ENCODE peak calls at places on chromosome 1, in four cellular contexts. F is CD8-positive, alpha-beta T cell; B is progenitor cell of endocrine pancreas; Z is stimulated activated CD8-positive, alpha-beta memory T cell treated with anti-CD3 and anti-CD28 coated beads, Interleukin-15, amount 100 ng/mL, for 24 hours. R is an unnamed sample.

GRCh38 chr1:84259989-84260388 is 41.5 kb upstream of the SAMD13 start:
- DNase-seq in B (no peak), F (no peak), Z (no peak), R (no peak)

GRCh38 chr1:27719286-27720251 is 6.2 kb upstream of the FAM76A start:
- DNase-seq in Z (no peak), B (no peak), F (no peak), R (no peak)

GRCh38 chr1:155379877-155380192 is 59.1 kb downstream of the RUSC1 start:
- DNase-seq in F (no peak), Z (no peak), B (no peak), R (no peak)

GRCh38 chr1:158830904-158831507 is at the start of gene MNDA:
- DNase-seq in Z (no peak), F (no peak), B (no peak), R (no peak)

GRCh38 chr1:46198026-46198826 is at the start of gene POMGNT1:
- DNase-seq in B (peak; percentile 60), Z (peak; percentile 63), F (peak; percentile 86), R (no peak)

GRCh38 chr1:54241430-54241829 is 41.5 kb downstream of the MRPL37 start:
- DNase-seq in F (no peak), Z (no peak), B (no peak), R (no peak)

GRCh38 chr1:181778630-181779285 is 282.8 kb downstream of the ZNF648 start:
- DNase-seq in Z (no peak), F (no peak), B (no peak), R (no peak)

GRCh38 chr1:214660900-214661299 is 57.9 kb downstream of the CENPF start:
- DNase-seq in B (peak; percentile 13), F (no peak), Z (no peak), R (no peak)

GRCh38 chr1:111768023-111768422 is 12.3 kb downstream of the DDX20 start:
- DNase-seq in Z (no peak), F (no peak), B (no peak), R (no peak)

GRCh38 chr1:84407524-84408318 is 9.4 kb downstream of the DNASE2B start:
- DNase-seq in F (no peak), B (no peak), Z (no peak), R (no peak)

GRCh38 chr1:56645663-56646330 is 683 bp downstream of the PRKAA2 start:
- DNase-seq in B (no peak), Z (no peak), F (no peak), R (no peak)

GRCh38 chr1:11645670-11646265 is 8.5 kb downstream of the FBXO2 start:
- DNase-seq in Z (peak; percentile 60), F (peak; percentile 84), B (peak; percentile 64), R (no peak)